ENCODE peak calls at places on chromosomes 11 and 22, in six cellular contexts. T is left lung, J is esophagus squamous epithelium, D is HepG2, Y is colonic mucosa, L is lower lobe of right lung. N is an unnamed sample.
A peak's percentile ranks its signal among the peaks of the same experiment; 100 is the strongest.

GRCh38 chr11:78796956-78797355 is 222.3 kb upstream of the NARS2 start:
- DNase-seq in T (no peak), Y (no peak), L (no peak), J (no peak), D (no peak), N (no peak)

GRCh38 chr22:37457093-37457893 is 28.9 kb downstream of the MFNG start:
- DNase-seq in Y (peak; percentile 86), L (peak; percentile 79), D (peak; percentile 60), T (peak; percentile 91), J (no peak), N (no peak)

GRCh38 chr22:17578129-17578754 is 14.9 kb downstream of the SLC25A18 start:
- DNase-seq in D (peak; percentile 21), J (no peak), T (no peak), Y (no peak), L (peak; percentile 73), N (no peak)

GRCh38 chr11:67504950-67505561 is at the start of gene PITPNM1:
- DNase-seq in D (peak; percentile 29), Y (peak; percentile 84), J (no peak), L (peak; percentile 83), T (peak; percentile 97), N (peak; percentile 89)

GRCh38 chr11:122833133-122833470 is 5.2 kb upstream of the CRTAM start:
- DNase-seq in L (no peak), J (no peak), D (no peak), Y (no peak), T (no peak), N (no peak)

GRCh38 chr22:50186181-50186731 is 543 bp downstream of the TRABD start:
- DNase-seq in D (no peak), L (no peak), T (peak; percentile 85), J (no peak), Y (no peak), N (no peak)

GRCh38 chr11:93225642-93226041 is 27.9 kb upstream of the SLC36A4 start:
- DNase-seq in D (no peak), Y (no peak), T (no peak), J (no peak), L (no peak), N (no peak)

GRCh38 chr11:114059984-114060401 is 482 bp downstream of the ZBTB16 start:
- DNase-seq in Y (peak; percentile 58), L (peak; percentile 73), J (no peak), T (peak; percentile 82), D (no peak), N (no peak)

GRCh38 chr11:79195209-79195608 is 245.6 kb downstream of the TENM4 start:
- DNase-seq in D (no peak), L (no peak), T (no peak), Y (no peak), J (no peak), N (no peak)

GRCh38 chr22:49208003-49208402 is 619.7 kb downstream of the BRD1 start:
- DNase-seq in T (no peak), J (no peak), L (no peak), Y (no peak), D (no peak), N (no peak)

GRCh38 chr11:16791494-16791961 is 53.1 kb downstream of the C11orf58 start:
- DNase-seq in J (no peak), Y (no peak), D (peak; percentile 24), L (peak; percentile 68), T (no peak), N (peak; percentile 89)

GRCh38 chr11:118012083-118012669 is 26.0 kb downstream of the IL10RA start:
- DNase-seq in D (no peak), L (peak; percentile 72), T (no peak), Y (no peak), J (no peak), N (peak; percentile 71)

DNA sequence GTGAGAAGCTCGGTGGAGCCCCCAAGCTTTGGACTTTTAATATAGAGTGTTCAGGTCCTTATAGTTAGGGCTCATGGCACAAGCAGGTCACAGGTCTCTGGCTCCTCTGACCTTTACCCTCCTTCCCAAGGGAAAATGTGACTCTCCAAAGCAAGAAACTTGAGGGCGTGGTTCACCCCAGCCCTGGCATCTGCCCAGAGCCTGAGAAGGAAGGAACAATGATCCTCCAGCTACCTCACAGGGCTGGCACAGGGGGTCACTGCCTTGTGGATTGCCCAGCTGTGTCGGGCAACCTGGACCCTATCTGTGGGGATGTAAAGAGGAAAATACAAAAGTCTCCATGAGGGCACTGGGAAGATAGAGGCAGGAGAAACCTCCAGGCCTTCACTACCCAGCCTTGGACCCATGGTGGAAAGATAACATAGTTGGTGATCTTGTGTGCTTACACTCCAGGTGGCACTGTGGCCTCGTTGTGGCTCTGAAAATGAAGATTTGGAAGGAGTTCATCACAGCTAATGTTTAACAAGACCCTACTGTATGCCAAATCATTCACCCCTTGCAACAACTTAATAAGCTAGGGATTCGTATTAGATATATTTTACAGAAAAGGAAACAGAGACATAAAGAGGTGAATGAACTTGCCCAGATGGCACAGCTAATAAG is 3.8 kb upstream of the ZNF195 start:
- DNase-seq in D (no peak), Y (peak; percentile 60), L (no peak), J (no peak), T (no peak), N (no peak)
- TF ChIP-seq CTCF in D (peak; percentile 21), Y (no peak), L (no peak), J (no peak), T (no peak), N (no peak)

DNA sequence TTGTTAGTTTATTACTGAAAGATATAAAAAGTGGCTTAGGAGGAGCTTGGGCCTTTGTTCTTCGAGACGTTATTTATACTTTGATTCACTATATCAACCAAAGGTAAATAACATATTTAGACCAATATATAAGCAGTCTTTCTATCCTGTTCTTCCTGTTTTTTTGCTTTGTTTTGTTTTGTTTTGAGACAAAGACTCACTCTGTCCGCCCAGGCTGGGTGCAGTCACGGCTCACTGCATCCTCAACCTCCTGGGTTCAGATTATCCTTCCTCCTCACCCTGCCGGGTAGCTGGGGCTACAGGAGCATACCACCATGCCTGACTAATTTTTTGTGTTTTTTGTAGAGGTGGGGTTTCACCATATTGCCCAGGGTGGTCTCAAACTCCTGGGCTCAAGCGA is 66.8 kb downstream of the ATM start:
- DNase-seq in L (no peak), T (no peak), D (no peak), Y (no peak), J (no peak), N (no peak)
- H3K36me3 ChIP-seq in L (peaks cover 95% of the 10 kb centered on the region), T (peaks cover 84% of the 10 kb centered on the region), D (peaks cover 7% of the 10 kb centered on the region), Y (peaks cover 3% of the 10 kb centered on the region), J (no peaks in the 10 kb centered on the region), N (peaks cover 14% of the 10 kb centered on the region)

GRCh38 chr22:31085493-31085824 is 4.3 kb downstream of the SMTN start:
- DNase-seq in D (no peak), J (no peak), L (no peak), Y (peak; percentile 38), T (no peak), N (no peak)
- TF ChIP-seq CTCF in D (no peak), J (no peak), L (no peak), Y (no peak), T (peak; percentile 6), N (no peak)

DNA sequence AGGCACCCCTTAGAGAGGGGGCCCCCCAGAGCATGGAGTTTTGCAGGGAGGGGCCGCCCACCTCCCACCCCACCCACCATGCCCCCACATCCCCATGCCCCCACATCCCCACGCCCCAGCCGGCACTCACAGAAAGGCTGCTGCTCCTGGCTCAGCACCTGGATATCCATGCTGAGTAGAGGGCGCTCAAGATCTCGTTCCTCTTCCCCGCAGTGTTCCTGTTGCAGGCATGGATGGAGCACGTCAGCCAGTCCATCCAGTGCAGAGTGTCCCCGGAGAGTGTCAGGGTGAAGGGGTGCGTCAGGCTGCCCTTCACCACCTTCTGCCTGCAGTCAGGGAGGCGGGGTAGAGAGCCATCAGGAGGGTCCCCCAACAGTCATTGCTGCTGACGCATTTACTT is 156.2 kb downstream of the CRYBB2 start:
- DNase-seq in L (no peak), Y (no peak), D (no peak), T (no peak), J (no peak), N (no peak)
- H3K36me3 ChIP-seq in L (peaks cover 59% of the 10 kb centered on the region), Y (no peaks in the 10 kb centered on the region), D (peaks cover 16% of the 10 kb centered on the region), T (peaks cover 93% of the 10 kb centered on the region), J (no peaks in the 10 kb centered on the region), N (peaks cover 9% of the 10 kb centered on the region)

GRCh38 chr11:132300283-132300682 is 929.9 kb downstream of the NTM start:
- DNase-seq in T (no peak), J (no peak), D (no peak), Y (no peak), L (no peak), N (no peak)
- TF ChIP-seq CTCF in T (no peak), J (no peak), D (peak; percentile 5), Y (no peak), L (no peak), N (no peak)

DNA sequence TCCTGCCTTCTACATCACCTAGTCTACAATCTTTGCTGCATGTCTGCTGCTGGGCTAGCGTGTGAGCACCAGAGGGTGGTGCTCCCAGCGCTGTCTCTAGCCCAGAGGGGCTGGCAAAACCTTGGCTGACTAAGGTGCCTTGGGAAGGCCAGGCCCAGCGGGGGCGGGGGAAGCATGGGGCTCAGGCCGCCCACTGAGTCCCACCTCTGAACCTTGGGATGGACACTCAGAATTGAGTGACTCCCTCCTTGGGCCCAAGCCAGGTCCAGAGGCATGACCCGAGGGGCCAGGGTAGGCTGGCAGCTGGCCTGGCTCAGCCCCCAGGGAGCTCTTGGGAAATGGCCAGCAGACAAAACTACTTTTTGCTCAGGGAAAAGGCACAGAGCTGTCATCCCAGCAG is 7.6 kb upstream of the GAL3ST1 start:
- DNase-seq in J (no peak), T (no peak), Y (no peak), L (no peak), D (no peak), N (no peak)
- H3K36me3 ChIP-seq in J (peaks cover 65% of the 10 kb centered on the region), T (peaks cover 100% of the 10 kb centered on the region), Y (peaks cover 38% of the 10 kb centered on the region), L (peaks cover 100% of the 10 kb centered on the region), D (peaks cover 59% of the 10 kb centered on the region), N (peaks cover 100% of the 10 kb centered on the region)

N was measured in ascending aorta.